ENCODE peak calls at places on chromosome 7, in seven cellular contexts. One of them, this sample, is unnamed.

GRCh38 chr7:134718211-134718875 is 61.1 kb upstream of the CALD1 start:
- DNase-seq in tibial artery: no peak
- DNase-seq in A549: no peak
- DNase-seq in GM23248: no peak
- DNase-seq in CD4-positive, alpha-beta memory T cell: no peak
- DNase-seq in astrocyte: no peak
- DNase-seq in breast epithelium: no peak
- DNase-seq in this sample: no peak

GRCh38 chr7:1492221-1492620 is 12.0 kb downstream of the INTS1 start:
- DNase-seq in A549: no peak
- DNase-seq in tibial artery: no peak
- DNase-seq in CD4-positive, alpha-beta memory T cell: no peak
- DNase-seq in breast epithelium: no peak
- DNase-seq in astrocyte: no peak
- DNase-seq in GM23248: no peak
- DNase-seq in this sample: no peak

GRCh38 chr7:140062118-140062527 is 628 bp downstream of the PARP12 start:
- DNase-seq in breast epithelium: no peak
- DNase-seq in CD4-positive, alpha-beta memory T cell: peak
- DNase-seq in astrocyte: no peak
- DNase-seq in tibial artery: no peak
- DNase-seq in A549: no peak
- DNase-seq in GM23248: peak
- DNase-seq in this sample: no peak

GRCh38 chr7:15602236-15602635 is 40.4 kb upstream of the AGMO start:
- DNase-seq in astrocyte: no peak
- DNase-seq in CD4-positive, alpha-beta memory T cell: no peak
- DNase-seq in breast epithelium: no peak
- DNase-seq in tibial artery: no peak
- DNase-seq in GM23248: no peak
- DNase-seq in A549: no peak
- DNase-seq in this sample: no peak

GRCh38 chr7:95718556-95719410 is 53.6 kb upstream of the DYNC1I1 start:
- DNase-seq in CD4-positive, alpha-beta memory T cell: no peak
- DNase-seq in A549: peak
- DNase-seq in tibial artery: no peak
- DNase-seq in astrocyte: no peak
- DNase-seq in GM23248: peak
- DNase-seq in breast epithelium: no peak
- DNase-seq in this sample: no peak

GRCh38 chr7:30929686-30930085 is 18.0 kb downstream of the AQP1 start:
- DNase-seq in A549: no peak
- DNase-seq in breast epithelium: peak
- DNase-seq in astrocyte: no peak
- DNase-seq in CD4-positive, alpha-beta memory T cell: no peak
- DNase-seq in tibial artery: peak
- DNase-seq in GM23248: no peak
- DNase-seq in this sample: no peak

GRCh38 chr7:11716185-11716584 is 115.8 kb downstream of the THSD7A start:
- DNase-seq in tibial artery: no peak
- DNase-seq in A549: no peak
- DNase-seq in GM23248: peak
- DNase-seq in CD4-positive, alpha-beta memory T cell: no peak
- DNase-seq in breast epithelium: peak
- DNase-seq in astrocyte: peak
- DNase-seq in this sample: no peak

GRCh38 chr7:30276203-30276900 is 8.0 kb upstream of the ZNRF2 start:
- DNase-seq in A549: peak
- DNase-seq in breast epithelium: no peak
- DNase-seq in astrocyte: peak
- DNase-seq in GM23248: peak
- DNase-seq in tibial artery: no peak
- DNase-seq in CD4-positive, alpha-beta memory T cell: peak
- DNase-seq in this sample: no peak

GRCh38 chr7:378041-378420 is 88.1 kb downstream of the FOXL3 start:
- DNase-seq in GM23248: no peak
- DNase-seq in breast epithelium: peak
- DNase-seq in tibial artery: peak
- DNase-seq in CD4-positive, alpha-beta memory T cell: no peak
- DNase-seq in astrocyte: no peak
- DNase-seq in A549: no peak
- DNase-seq in this sample: no peak

GRCh38 chr7:129315916-129316315 is 91.1 kb downstream of the AHCYL2 start:
- DNase-seq in breast epithelium: no peak
- DNase-seq in A549: no peak
- DNase-seq in CD4-positive, alpha-beta memory T cell: no peak
- DNase-seq in astrocyte: peak
- DNase-seq in GM23248: no peak
- DNase-seq in tibial artery: no peak
- DNase-seq in this sample: no peak

GRCh38 chr7:149804106-149804505 is 30.7 kb upstream of the ZNF467 start:
- DNase-seq in tibial artery: no peak
- DNase-seq in A549: no peak
- DNase-seq in astrocyte: no peak
- DNase-seq in CD4-positive, alpha-beta memory T cell: no peak
- DNase-seq in breast epithelium: no peak
- DNase-seq in GM23248: no peak
- DNase-seq in this sample: no peak

GRCh38 chr7:120260111-120260510 is 12.9 kb upstream of the KCND2 start:
- DNase-seq in A549: no peak
- DNase-seq in tibial artery: no peak
- DNase-seq in CD4-positive, alpha-beta memory T cell: no peak
- DNase-seq in astrocyte: no peak
- DNase-seq in GM23248: no peak
- DNase-seq in breast epithelium: no peak
- DNase-seq in this sample: no peak

GRCh38 chr7:27756298-27756697 is 16.3 kb downstream of the TAX1BP1 start:
- DNase-seq in CD4-positive, alpha-beta memory T cell: no peak
- DNase-seq in breast epithelium: no peak
- DNase-seq in astrocyte: no peak
- DNase-seq in A549: no peak
- DNase-seq in tibial artery: no peak
- DNase-seq in GM23248: no peak
- DNase-seq in this sample: no peak

GRCh38 chr7:28686418-28686800 is 271.7 kb downstream of the TRIL start:
- DNase-seq in breast epithelium: no peak
- DNase-seq in A549: no peak
- DNase-seq in astrocyte: peak
- DNase-seq in CD4-positive, alpha-beta memory T cell: no peak
- DNase-seq in GM23248: peak
- DNase-seq in tibial artery: no peak
- DNase-seq in this sample: no peak

GRCh38 chr7:90540406-90540805 is 55.7 kb upstream of the CDK14 start:
- DNase-seq in astrocyte: no peak
- DNase-seq in breast epithelium: no peak
- DNase-seq in GM23248: no peak
- DNase-seq in tibial artery: no peak
- DNase-seq in CD4-positive, alpha-beta memory T cell: no peak
- DNase-seq in A549: no peak
- DNase-seq in this sample: no peak

GRCh38 chr7:105853931-105854419 is 22.4 kb downstream of the ATXN7L1 start:
- DNase-seq in tibial artery: no peak
- DNase-seq in breast epithelium: no peak
- DNase-seq in astrocyte: no peak
- DNase-seq in GM23248: peak
- DNase-seq in CD4-positive, alpha-beta memory T cell: no peak
- DNase-seq in A549: no peak
- DNase-seq in this sample: no peak
- H3K27ac ChIP-seq in tibial artery: no peak
- H3K27ac ChIP-seq in breast epithelium: no peak
- H3K27ac ChIP-seq in astrocyte: no peak
- H3K27ac ChIP-seq in GM23248: peak
- H3K27ac ChIP-seq in CD4-positive, alpha-beta memory T cell: no peak
- H3K27ac ChIP-seq in A549: no peak
- H3K27ac ChIP-seq in this sample: peak

GRCh38 chr7:38334163-38334562 is 60.7 kb upstream of the TARP start:
- DNase-seq in CD4-positive, alpha-beta memory T cell: no peak
- DNase-seq in tibial artery: no peak
- DNase-seq in A549: no peak
- DNase-seq in breast epithelium: no peak
- DNase-seq in GM23248: no peak
- DNase-seq in astrocyte: no peak
- DNase-seq in this sample: no peak

GRCh38 chr7:38328814-38329213 is 55.4 kb upstream of the TARP start:
- DNase-seq in CD4-positive, alpha-beta memory T cell: no peak
- DNase-seq in tibial artery: no peak
- DNase-seq in astrocyte: no peak
- DNase-seq in GM23248: no peak
- DNase-seq in breast epithelium: no peak
- DNase-seq in A549: no peak
- DNase-seq in this sample: no peak

GRCh38 chr7:38329340-38329739 is 55.9 kb upstream of the TARP start:
- DNase-seq in A549: no peak
- DNase-seq in CD4-positive, alpha-beta memory T cell: no peak
- DNase-seq in breast epithelium: no peak
- DNase-seq in GM23248: no peak
- DNase-seq in astrocyte: no peak
- DNase-seq in tibial artery: no peak
- DNase-seq in this sample: no peak

GRCh38 chr7:38330048-38330447 is 56.6 kb upstream of the TARP start:
- DNase-seq in A549: no peak
- DNase-seq in astrocyte: no peak
- DNase-seq in GM23248: no peak
- DNase-seq in CD4-positive, alpha-beta memory T cell: no peak
- DNase-seq in breast epithelium: no peak
- DNase-seq in tibial artery: no peak
- DNase-seq in this sample: no peak

DNA sequence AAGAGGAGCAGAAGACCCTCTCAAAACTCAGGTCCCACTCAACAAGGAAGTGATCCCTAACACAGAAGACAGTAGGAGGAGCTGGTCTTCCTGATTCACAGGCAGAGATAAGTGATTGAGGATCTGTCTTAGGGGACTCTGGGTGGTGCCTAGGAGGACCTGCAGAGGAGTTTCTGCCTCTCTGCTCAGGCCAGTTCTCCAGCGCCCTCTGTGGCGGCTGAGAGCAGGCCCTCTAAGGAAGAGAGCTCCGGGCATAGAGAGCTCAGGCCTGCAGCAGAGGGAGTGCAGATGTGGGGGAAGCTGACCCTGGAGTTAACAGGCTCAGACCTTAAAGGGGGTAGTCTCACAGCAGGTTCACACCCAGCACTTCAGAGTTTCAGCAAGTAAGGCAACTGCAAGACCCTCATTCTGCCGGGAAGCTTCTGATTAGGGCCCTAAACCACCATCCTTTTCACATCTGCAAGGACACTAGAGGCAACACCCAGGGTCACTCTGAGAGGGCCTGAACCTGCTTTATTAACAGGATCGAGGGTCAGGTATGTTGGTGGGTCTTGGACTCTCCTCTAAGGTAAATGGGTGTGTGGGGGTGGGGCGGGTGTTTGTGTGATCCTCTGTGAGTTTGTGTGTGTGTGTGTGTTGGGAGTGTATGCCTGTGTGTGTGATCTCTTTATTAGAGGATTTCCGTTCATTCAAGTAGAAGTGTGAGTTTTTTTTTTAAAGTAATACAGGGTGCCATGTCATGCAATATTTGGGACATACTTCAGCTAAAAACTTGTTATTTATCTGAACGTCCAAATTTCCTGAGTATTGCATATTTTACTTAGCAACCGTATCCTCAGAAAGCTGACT is 57.6 kb upstream of the TARP start:
- DNase-seq in breast epithelium: no peak
- DNase-seq in GM23248: no peak
- DNase-seq in A549: no peak
- DNase-seq in astrocyte: no peak
- DNase-seq in CD4-positive, alpha-beta memory T cell: no peak
- DNase-seq in tibial artery: no peak
- DNase-seq in this sample: no peak
- H3K27ac ChIP-seq in breast epithelium: no peak
- H3K27ac ChIP-seq in GM23248: no peak
- H3K27ac ChIP-seq in A549: no peak
- H3K27ac ChIP-seq in astrocyte: no peak
- H3K27ac ChIP-seq in CD4-positive, alpha-beta memory T cell: no peak
- H3K27ac ChIP-seq in tibial artery: no peak
- H3K27ac ChIP-seq in this sample: no peak

GRCh38 chr7:54995631-54996340 is 23.0 kb upstream of the EGFR start:
- DNase-seq in A549: peak
- DNase-seq in GM23248: peak
- DNase-seq in CD4-positive, alpha-beta memory T cell: peak
- DNase-seq in astrocyte: peak
- DNase-seq in tibial artery: no peak
- DNase-seq in breast epithelium: no peak
- DNase-seq in this sample: no peak
- H3K27ac ChIP-seq in A549: peak
- H3K27ac ChIP-seq in GM23248: peak
- H3K27ac ChIP-seq in CD4-positive, alpha-beta memory T cell: no peak
- H3K27ac ChIP-seq in astrocyte: peak
- H3K27ac ChIP-seq in tibial artery: no peak
- H3K27ac ChIP-seq in breast epithelium: no peak
- H3K27ac ChIP-seq in this sample: no peak

GRCh38 chr7:20219446-20220292 is 2.5 kb upstream of the MACC1 start:
- DNase-seq in breast epithelium: no peak
- DNase-seq in GM23248: peak
- DNase-seq in CD4-positive, alpha-beta memory T cell: no peak
- DNase-seq in tibial artery: peak
- DNase-seq in A549: no peak
- DNase-seq in astrocyte: peak
- DNase-seq in this sample: peak

GRCh38 chr7:20219062-20219445 is 1.9 kb upstream of the MACC1 start:
- DNase-seq in tibial artery: no peak
- DNase-seq in GM23248: no peak
- DNase-seq in CD4-positive, alpha-beta memory T cell: no peak
- DNase-seq in astrocyte: no peak
- DNase-seq in A549: no peak
- DNase-seq in breast epithelium: no peak
- DNase-seq in this sample: no peak

GRCh38 chr7:20216637-20217036 is 547 bp downstream of the MACC1 start:
- DNase-seq in astrocyte: no peak
- DNase-seq in CD4-positive, alpha-beta memory T cell: no peak
- DNase-seq in GM23248: no peak
- DNase-seq in A549: no peak
- DNase-seq in tibial artery: no peak
- DNase-seq in breast epithelium: no peak
- DNase-seq in this sample: no peak

GRCh38 chr7:20218261-20218660 is 1.1 kb upstream of the MACC1 start:
- DNase-seq in tibial artery: no peak
- DNase-seq in astrocyte: no peak
- DNase-seq in A549: no peak
- DNase-seq in breast epithelium: no peak
- DNase-seq in GM23248: no peak
- DNase-seq in CD4-positive, alpha-beta memory T cell: no peak
- DNase-seq in this sample: no peak

DNA sequence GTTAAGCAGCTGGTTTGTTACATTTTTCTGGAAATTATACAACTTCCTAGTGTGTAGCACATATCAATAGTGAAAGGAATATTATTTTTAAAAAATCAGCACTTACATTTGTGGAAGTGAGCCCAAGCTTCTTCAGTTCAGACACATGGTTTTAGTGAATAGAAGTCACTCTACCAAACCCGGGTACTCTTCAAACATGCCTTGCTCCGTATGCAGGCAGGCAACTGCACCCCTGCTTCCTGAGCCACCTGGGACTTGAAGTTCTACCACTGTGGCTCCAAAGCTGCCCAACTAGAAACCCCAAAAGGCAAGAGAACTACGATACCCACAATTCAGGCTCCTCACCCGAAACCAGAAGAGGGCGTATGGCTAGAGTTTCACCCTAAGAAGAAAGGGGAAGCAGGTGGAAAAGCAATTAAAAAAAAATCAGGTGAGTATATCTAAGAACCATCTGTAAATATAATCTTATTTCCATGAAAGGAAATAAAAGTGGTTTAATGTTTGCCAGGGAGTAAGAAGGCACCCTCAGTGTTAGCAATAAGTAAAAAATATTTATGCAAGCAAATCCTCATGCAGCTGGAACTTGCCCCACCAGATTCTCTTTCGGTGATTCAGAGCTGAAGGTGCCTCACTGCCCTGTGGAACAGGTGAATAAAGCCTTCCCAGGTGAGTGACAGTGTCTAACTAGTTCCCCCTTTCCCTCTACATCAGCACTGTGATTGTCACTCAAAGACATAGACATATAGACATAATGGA is at the start of gene MACC1:
- DNase-seq in tibial artery: no peak
- DNase-seq in A549: no peak
- DNase-seq in astrocyte: no peak
- DNase-seq in breast epithelium: peak
- DNase-seq in CD4-positive, alpha-beta memory T cell: peak
- DNase-seq in GM23248: no peak
- DNase-seq in this sample: peak
- H3K27ac ChIP-seq in tibial artery: no peak
- H3K27ac ChIP-seq in A549: no peak
- H3K27ac ChIP-seq in astrocyte: no peak
- H3K27ac ChIP-seq in breast epithelium: peak
- H3K27ac ChIP-seq in CD4-positive, alpha-beta memory T cell: no peak
- H3K27ac ChIP-seq in GM23248: no peak
- H3K27ac ChIP-seq in this sample: peak